ENCODE peak calls at places on chromosomes 13 and 19, in four cellular contexts. H is HCT116, N is HepG2, D is K562. B is an unnamed sample.

GRCh38 chr13:95002968-95003813 is 290.8 kb upstream of the SOX21 start:
- DNase-seq in H (no peak), N (no peak), D (no peak), B (no peak)

GRCh38 chr19:51108805-51109146 is 567 bp upstream of the CTU1 start:
- DNase-seq in H (no peak), N (no peak), D (no peak), B (no peak)

GRCh38 chr13:57716295-57716694 is 84.8 kb downstream of the PCDH17 start:
- DNase-seq in H (no peak), N (peak), D (no peak), B (no peak)

GRCh38 chr13:98405107-98405571 is 171.8 kb downstream of the STK24 start:
- DNase-seq in H (no peak), N (no peak), D (no peak), B (no peak)

GRCh38 chr13:110047511-110047910 is 259.4 kb downstream of the COL4A1 start:
- DNase-seq in H (no peak), N (no peak), D (no peak), B (no peak)

GRCh38 chr13:32537580-32538233 is 888 bp downstream of the N4BP2L2 start:
- DNase-seq in H (peak), N (no peak), D (peak), B (no peak)

GRCh38 chr13:73173160-73173905 is 114.5 kb downstream of the KLF5 start:
- DNase-seq in H (no peak), N (no peak), D (no peak), B (no peak)

GRCh38 chr13:33678084-33678483 is 139.9 kb upstream of the RFC3 start:
- DNase-seq in H (no peak), N (no peak), D (peak), B (no peak)

GRCh38 chr13:41011382-41011956 is 7.6 kb downstream of the ELF1 start:
- DNase-seq in H (no peak), N (no peak), D (no peak), B (no peak)

GRCh38 chr13:30030141-30030750 is 179.8 kb upstream of the UBL3 start:
- DNase-seq in H (no peak), N (no peak), D (no peak), B (no peak)

GRCh38 chr19:29855087-29855486 is 43.3 kb downstream of the CCNE1 start:
- DNase-seq in H (no peak), N (no peak), D (peak), B (no peak)

GRCh38 chr13:90783273-90783672 is 564.2 kb upstream of the MIR17HG start:
- DNase-seq in H (no peak), N (no peak), D (no peak), B (no peak)

GRCh38 chr19:1773173-1773572 is 19.9 kb downstream of the ONECUT3 start:
- DNase-seq in H (peak), N (no peak), D (no peak), B (no peak)

GRCh38 chr13:30463820-30464495 is 1.8 kb downstream of the HMGB1 start:
- DNase-seq in H (no peak), N (peak), D (no peak), B (no peak)

GRCh38 chr13:88189724-88190123 is 518.6 kb downstream of the SLITRK5 start:
- DNase-seq in H (no peak), N (no peak), D (no peak), B (no peak)

GRCh38 chr19:5536337-5536894 is 31.3 kb downstream of the TINCR start:
- DNase-seq in H (peak), N (no peak), D (no peak), B (no peak)

GRCh38 chr13:111954681-111955411 is 112.1 kb upstream of the SOX1 start:
- DNase-seq in H (peak), N (no peak), D (no peak), B (no peak)

GRCh38 chr13:113553541-113554332 is 30.8 kb upstream of the TFDP1 start:
- DNase-seq in H (no peak), N (no peak), D (no peak), B (no peak)

GRCh38 chr13:112735791-112736190 is 46.0 kb downstream of the ATP11A start:
- DNase-seq in H (no peak), N (no peak), D (no peak), B (no peak)

GRCh38 chr13:50236898-50237318 is 221.7 kb downstream of the KCNRG start:
- DNase-seq in H (no peak), N (no peak), D (no peak), B (no peak)

GRCh38 chr13:113639661-113640262 is 18.2 kb downstream of the ATP4B start:
- DNase-seq in H (no peak), N (no peak), D (no peak), B (no peak)

GRCh38 chr19:1315470-1316166 is 29.9 kb downstream of the EFNA2 start:
- DNase-seq in H (peak), N (no peak), D (peak), B (no peak)

GRCh38 chr13:46168341-46168740 is 13.6 kb downstream of the LCP1 start:
- DNase-seq in H (no peak), N (no peak), D (no peak), B (no peak)

GRCh38 chr13:51050021-51050886 is 60.8 kb downstream of the C13orf42 start:
- DNase-seq in H (no peak), N (no peak), D (no peak), B (no peak)

GRCh38 chr19:3369337-3370213 is 3.2 kb downstream of the NFIC start:
- DNase-seq in H (no peak), N (no peak), D (no peak), B (no peak)

GRCh38 chr19:14473915-14474578 is 1.1 kb downstream of the PTGER1 start:
- DNase-seq in H (no peak), N (no peak), D (no peak), B (no peak)

GRCh38 chr19:46618670-46619231 is 6.1 kb downstream of the PTGIR start:
- DNase-seq in H (no peak), N (no peak), D (no peak), B (no peak)

GRCh38 chr13:110644892-110645521 is 29.7 kb downstream of the NAXD start:
- DNase-seq in H (no peak), N (no peak), D (no peak), B (no peak)

GRCh38 chr19:14871619-14872230 is 14.2 kb downstream of the OR7A17 start:
- DNase-seq in H (peak), N (no peak), D (peak), B (no peak)

GRCh38 chr13:113974304-113975281 is 717 bp upstream of the C13orf46 start:
- DNase-seq in H (no peak), N (no peak), D (no peak), B (no peak)

GRCh38 chr19:12526542-12526941 is 24.7 kb downstream of the ZNF564 start:
- DNase-seq in H (no peak), N (no peak), D (no peak), B (no peak)
- H3K4me3 ChIP-seq in H (no peak), N (no peak), D (no peak), B (no peak)

GRCh38 chr13:70960841-70961443 is 852.7 kb upstream of the KLHL1 start:
- DNase-seq in H (no peak), N (peak), D (no peak), B (no peak)

GRCh38 chr13:70959376-70959775 is 851.1 kb upstream of the KLHL1 start:
- DNase-seq in H (no peak), N (no peak), D (no peak), B (no peak)

GRCh38 chr13:70967564-70967963 is 859.3 kb upstream of the KLHL1 start:
- DNase-seq in H (no peak), N (no peak), D (no peak), B (no peak)

GRCh38 chr13:70964124-70964523 is 855.9 kb upstream of the KLHL1 start:
- DNase-seq in H (no peak), N (peak), D (no peak), B (no peak)
- TF ChIP-seq CTCF in H (no peak), N (peak), D (no peak), B (peak)

GRCh38 chr19:45352471-45352870 is 11.9 kb downstream of the KLC3 start:
- DNase-seq in H (no peak), N (no peak), D (no peak), B (no peak)

GRCh38 chr19:45354443-45354842 is 13.9 kb downstream of the KLC3 start:
- DNase-seq in H (no peak), N (no peak), D (no peak), B (no peak)

GRCh38 chr19:45351401-45351952 is 10.9 kb downstream of the KLC3 start:
- DNase-seq in H (no peak), N (no peak), D (no peak), B (no peak)

GRCh38 chr19:45352062-45352461 is 11.5 kb downstream of the KLC3 start:
- DNase-seq in H (no peak), N (no peak), D (no peak), B (no peak)

DNA sequence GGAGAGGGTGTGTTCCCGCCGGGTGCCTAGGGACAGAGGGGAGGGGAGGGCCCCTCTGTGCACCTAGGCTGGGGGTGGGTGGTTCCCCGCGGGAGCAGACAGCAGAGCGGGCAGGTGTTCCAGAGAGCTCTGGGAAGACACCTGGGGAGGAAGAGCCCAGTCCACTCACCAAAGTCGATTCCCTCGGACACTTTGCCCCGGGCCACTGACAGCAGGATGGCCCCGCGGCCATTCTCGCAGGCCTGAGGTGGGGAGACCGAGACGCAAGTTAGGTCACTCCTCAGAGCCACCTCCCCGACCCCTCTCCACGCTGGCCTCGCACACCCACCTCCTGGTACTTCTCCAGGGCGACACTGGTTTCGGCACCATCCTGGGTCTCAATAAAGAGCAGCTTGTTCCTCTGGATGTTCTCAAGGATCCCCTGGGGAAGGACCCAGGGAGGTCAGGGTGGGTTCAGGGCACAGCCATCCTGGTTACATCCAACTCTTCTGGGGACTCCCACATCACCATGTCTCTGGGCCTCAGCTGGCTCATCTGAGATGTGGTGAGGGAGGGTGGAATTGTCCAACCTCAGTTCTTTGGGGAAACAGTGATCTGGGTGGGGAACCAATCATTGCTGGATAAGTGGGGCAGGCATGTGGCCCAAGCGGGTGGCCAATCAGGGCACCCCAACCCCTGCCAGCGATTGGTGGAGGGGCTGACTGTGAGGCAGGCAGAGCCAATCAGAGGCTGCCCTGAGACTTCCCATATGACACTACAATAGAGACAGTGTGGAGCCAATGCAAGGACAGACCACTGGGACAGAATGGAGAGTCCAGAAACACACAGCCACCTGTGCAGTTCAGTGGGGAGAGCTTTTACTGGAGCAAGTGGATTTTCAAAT is 12.6 kb downstream of the KLC3 start:
- DNase-seq in H (no peak), N (no peak), D (no peak), B (no peak)
- TF ChIP-seq TCF7L2 in H (no peak), N (no peak), D (no peak), B (no peak)

GRCh38 chr13:85068231-85068630 is 731.0 kb downstream of the SLITRK6 start:
- DNase-seq in H (no peak), N (no peak), D (no peak), B (no peak)
- H3K4me3 ChIP-seq in H (no peak), N (no peak), D (no peak), B (no peak)

GRCh38 chr13:100674848-100675659 is 459 bp upstream of the TMTC4 start:
- DNase-seq in H (peak), N (peak), D (peak), B (peak)
- TF ChIP-seq CTCF in H (no peak), N (peak), D (peak), B (peak)

GRCh38 chr13:106562301-106562700 is 5.6 kb downstream of the ARGLU1 start:
- DNase-seq in H (no peak), N (no peak), D (no peak), B (no peak)

GRCh38 chr13:106568225-106569003 is 477 bp upstream of the ARGLU1 start:
- DNase-seq in H (peak), N (peak), D (no peak), B (peak)

GRCh38 chr13:106566682-106567420 is 1.1 kb downstream of the ARGLU1 start:
- DNase-seq in H (no peak), N (peak), D (no peak), B (no peak)

GRCh38 chr13:106567421-106568224 is at the start of gene ARGLU1:
- DNase-seq in H (no peak), N (peak), D (peak), B (no peak)

DNA sequence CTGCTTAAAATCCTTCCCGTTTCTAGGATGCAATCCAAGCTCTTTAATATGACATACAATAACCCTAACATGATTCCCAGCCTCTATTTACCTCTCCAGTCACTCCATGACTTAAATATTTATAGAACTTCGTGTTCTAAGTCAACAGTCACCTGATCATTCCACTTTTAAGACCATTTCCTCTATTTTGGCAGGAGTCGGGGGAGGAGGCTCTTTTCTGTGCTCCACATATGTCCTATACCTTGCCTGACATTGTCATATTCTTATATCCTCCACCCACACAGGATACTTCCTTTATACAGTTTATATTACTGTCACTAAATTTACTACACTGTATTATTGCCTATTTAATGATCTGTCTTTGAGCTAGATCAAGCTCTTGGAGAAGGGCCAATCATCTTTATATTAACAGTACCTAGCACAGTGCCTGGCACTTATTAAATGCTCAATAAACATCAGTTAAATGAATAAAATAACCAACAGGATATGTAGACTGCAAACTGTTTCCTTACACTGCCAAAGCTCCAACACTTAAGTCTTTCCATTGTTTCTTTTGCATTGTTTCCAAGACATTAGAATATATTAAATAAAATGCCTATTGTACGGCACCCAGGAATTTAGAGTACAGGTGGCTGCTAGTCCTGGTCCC is 2.7 kb downstream of the ARGLU1 start:
- DNase-seq in H (no peak), N (no peak), D (no peak), B (no peak)
- TF ChIP-seq TCF7L2 in H (no peak), N (no peak), D (no peak), B (no peak)

GRCh38 chr19:12596927-12597548 is 13.6 kb downstream of the ZNF490 start:
- DNase-seq in H (no peak), N (no peak), D (no peak), B (no peak)

GRCh38 chr19:12597594-12597993 is 13.0 kb downstream of the ZNF490 start:
- DNase-seq in H (no peak), N (no peak), D (no peak), B (no peak)

DNA sequence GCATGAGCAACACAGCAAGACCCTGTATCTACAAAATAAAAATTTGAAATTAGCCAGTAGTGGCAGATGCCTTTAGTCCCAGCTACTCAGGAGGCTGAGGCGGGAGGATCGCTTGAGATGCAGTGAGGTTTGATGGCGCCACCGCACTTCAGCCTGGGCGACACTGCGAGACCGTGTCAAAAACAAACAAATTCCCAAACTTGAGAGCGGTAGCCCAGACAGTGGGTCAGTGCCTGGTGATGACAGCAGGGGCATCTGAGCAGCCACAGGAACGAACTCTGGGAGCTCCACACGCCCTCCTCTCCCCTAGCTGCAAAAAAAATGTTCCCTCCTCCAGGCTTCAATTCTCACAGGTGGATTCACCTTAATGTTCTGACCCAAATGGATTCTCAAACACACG is 14.1 kb downstream of the ZNF490 start:
- DNase-seq in H (no peak), N (no peak), D (no peak), B (no peak)
- H3K4me3 ChIP-seq in H (no peak), N (no peak), D (no peak), B (no peak)

GRCh38 chr19:7679017-7679720 is 1.5 kb upstream of the TRAPPC5 start:
- DNase-seq in H (no peak), N (peak), D (peak), B (no peak)
- TF ChIP-seq CTCF in H (no peak), N (peak), D (peak), B (no peak)

DNA sequence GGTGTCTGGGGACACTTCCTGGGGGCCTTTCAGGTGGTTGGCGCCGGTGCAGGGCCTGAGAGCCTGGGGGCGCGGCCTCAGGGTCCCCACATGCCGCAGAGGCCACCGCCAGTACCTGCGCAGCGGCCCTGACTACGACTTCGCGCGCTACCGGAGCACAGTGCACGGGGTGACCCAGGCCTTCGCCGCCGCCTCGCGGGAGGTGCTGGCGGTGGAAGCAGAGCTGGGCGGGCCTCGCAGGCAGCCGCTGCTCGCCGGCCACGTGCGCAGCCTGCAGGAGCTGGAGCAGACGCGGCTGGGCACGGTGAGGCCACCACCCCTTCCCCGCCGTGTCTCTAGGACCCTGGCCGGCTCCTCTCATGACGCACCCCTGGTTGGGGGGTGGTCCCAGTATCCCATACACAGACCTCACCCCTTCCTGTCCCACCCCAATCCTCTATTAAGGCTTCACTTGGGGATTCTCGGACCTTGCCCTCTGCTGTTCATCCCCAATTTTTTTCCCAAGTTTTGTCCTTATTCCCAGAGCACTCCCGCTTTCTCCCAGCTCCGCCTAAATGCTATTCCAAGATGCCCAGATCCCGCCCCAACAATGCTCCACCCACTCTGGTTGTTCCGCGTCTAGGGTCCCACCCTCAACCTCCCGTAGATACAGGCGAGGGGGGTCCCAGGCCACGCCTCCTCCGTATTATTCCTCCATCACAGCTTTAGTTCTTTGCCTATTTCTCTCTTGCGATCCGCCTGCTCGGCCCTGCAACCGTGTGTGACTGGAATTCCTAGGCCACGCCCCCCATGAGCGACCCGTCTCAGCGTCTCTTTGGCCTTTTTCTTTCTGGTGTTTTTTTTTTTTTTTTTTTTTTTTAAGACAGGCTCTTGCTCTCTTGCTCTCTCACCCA is 1.0 kb downstream of the REX1BD start:
- DNase-seq in H (peak), N (peak), D (peak), B (peak)
- TF ChIP-seq TCF7L2 in H (no peak), N (no peak), D (no peak), B (no peak)

B was measured in Panc1.